ENCODE peak calls at places on chromosomes 12 and 14, in eight cellular contexts. W, M, Y, J, C, P, Z and E are unnamed samples.

GRCh38 chr12:117685115-117685926 is 283.5 kb downstream of the KSR2 start:
- DNase-seq in J (peak), Y (peak), Z (no peak), C (peak), P (no peak), M (peak), W (peak), E (peak)

GRCh38 chr12:88566430-88566829 is 13.8 kb downstream of the KITLG start:
- DNase-seq in W (peak), C (no peak), J (no peak), Y (no peak), M (no peak), P (no peak), Z (no peak), E (no peak)

GRCh38 chr14:22231022-22231421 is 358.0 kb downstream of the DAD1 start:
- DNase-seq in C (no peak), Y (no peak), M (no peak), Z (no peak), P (peak), J (no peak), W (no peak), E (no peak)

GRCh38 chr12:64682572-64683277 is 72.4 kb downstream of the RASSF3 start:
- DNase-seq in W (peak), M (peak), Z (no peak), J (peak), C (no peak), Y (peak), P (no peak), E (peak)

GRCh38 chr12:65025070-65025469 is 96.0 kb downstream of the WIF1 start:
- DNase-seq in Y (no peak), Z (no peak), J (no peak), M (no peak), C (no peak), W (no peak), P (no peak), E (no peak)

GRCh38 chr12:54360717-54361456 is 3.4 kb downstream of the GPR84 start:
- DNase-seq in M (peak), J (peak), P (peak), W (peak), C (peak), Y (peak), Z (peak), E (peak)

GRCh38 chr12:116068853-116069252 is 208.6 kb downstream of the MED13L start:
- DNase-seq in Y (no peak), Z (no peak), M (no peak), C (no peak), P (no peak), W (no peak), J (no peak), E (no peak)

GRCh38 chr12:21831671-21832357 is 57.3 kb upstream of the KCNJ8 start:
- DNase-seq in J (no peak), Z (no peak), P (no peak), C (no peak), M (no peak), W (peak), Y (no peak), E (peak)

GRCh38 chr14:68823434-68824206 is 30.8 kb upstream of the ZFP36L1 start:
- DNase-seq in Y (no peak), M (no peak), C (no peak), Z (no peak), W (no peak), P (no peak), J (no peak), E (no peak)

GRCh38 chr12:113462880-113463745 is 8.6 kb downstream of the LHX5 start:
- DNase-seq in J (peak), M (peak), C (no peak), P (no peak), W (no peak), Z (no peak), Y (no peak), E (no peak)

GRCh38 chr14:105267820-105268548 is 19.7 kb downstream of the BTBD6 start:
- DNase-seq in C (no peak), Z (no peak), P (no peak), J (no peak), W (peak), Y (peak), M (no peak), E (no peak)

GRCh38 chr12:26037615-26038180 is 79.2 kb downstream of the RASSF8 start:
- DNase-seq in J (no peak), P (no peak), W (no peak), Y (no peak), Z (no peak), M (no peak), C (no peak), E (no peak)

GRCh38 chr14:100430571-100430970 is 107.4 kb downstream of the SLC25A47 start:
- DNase-seq in P (no peak), W (no peak), Z (no peak), Y (no peak), M (no peak), C (no peak), J (no peak), E (no peak)

GRCh38 chr12:80211671-80212070 is 112.3 kb downstream of the OTOGL start:
- DNase-seq in M (no peak), C (no peak), W (no peak), P (no peak), J (no peak), Y (no peak), Z (no peak), E (no peak)

GRCh38 chr14:74275265-74275841 is 27.4 kb downstream of the ABCD4 start:
- DNase-seq in Y (no peak), W (peak), Z (peak), C (no peak), M (no peak), P (no peak), J (no peak), E (no peak)

GRCh38 chr14:75295491-75296338 is 17.1 kb downstream of the FOS start:
- DNase-seq in Y (peak), P (peak), Z (no peak), W (peak), C (peak), J (peak), M (peak), E (peak)

GRCh38 chr12:124761876-124762275 is 101.8 kb downstream of the SCARB1 start:
- DNase-seq in Y (peak), W (peak), C (no peak), J (no peak), P (no peak), M (no peak), Z (no peak), E (no peak)

GRCh38 chr14:100747736-100748135 is 21.0 kb downstream of the DLK1 start:
- DNase-seq in W (no peak), Z (no peak), J (no peak), P (no peak), Y (no peak), C (no peak), M (no peak), E (peak)

GRCh38 chr14:75654127-75654732 is 6.4 kb downstream of the ERG28 start:
- DNase-seq in P (peak), Y (peak), C (peak), M (peak), W (peak), J (peak), Z (peak), E (peak)

GRCh38 chr12:107544947-107545346 is 140.7 kb upstream of the PWP1 start:
- DNase-seq in M (no peak), J (no peak), W (peak), C (no peak), P (no peak), Z (no peak), Y (no peak), E (no peak)

GRCh38 chr12:116892741-116893140 is 11.5 kb upstream of the HRK start:
- DNase-seq in W (no peak), P (no peak), Z (no peak), M (no peak), Y (no peak), J (no peak), C (no peak), E (no peak)

GRCh38 chr14:55979096-55979495 is 139.1 kb upstream of the PELI2 start:
- DNase-seq in C (no peak), W (no peak), P (no peak), J (no peak), Z (no peak), M (no peak), Y (peak), E (no peak)

GRCh38 chr12:108214046-108214445 is 85.0 kb downstream of the WSCD2 start:
- DNase-seq in C (no peak), P (no peak), W (no peak), M (no peak), Z (no peak), Y (no peak), J (no peak), E (no peak)

GRCh38 chr14:68650403-68650994 is 142.4 kb downstream of the ZFP36L1 start:
- DNase-seq in C (no peak), Y (no peak), M (no peak), J (no peak), P (no peak), W (no peak), Z (no peak), E (no peak)

GRCh38 chr14:88572117-88572516 is 9.3 kb downstream of the ZC3H14 start:
- DNase-seq in J (no peak), Y (no peak), P (no peak), W (no peak), M (no peak), Z (no peak), C (no peak), E (no peak)

GRCh38 chr14:61575751-61576150 is 119.6 kb upstream of the HIF1A start:
- DNase-seq in J (no peak), C (no peak), P (no peak), Y (no peak), M (no peak), W (no peak), Z (no peak), E (no peak)

GRCh38 chr14:76352639-76353281 is 23.2 kb upstream of the ESRRB start:
- DNase-seq in Y (peak), M (peak), W (peak), J (peak), Z (no peak), P (peak), C (peak), E (no peak)

GRCh38 chr14:57609313-57609712 is 115.7 kb upstream of the CCDC198 start:
- DNase-seq in Z (no peak), M (no peak), J (no peak), Y (no peak), W (no peak), C (no peak), P (no peak), E (no peak)

GRCh38 chr12:104063712-104064030 is 660 bp upstream of the HCFC2 start:
- DNase-seq in J (no peak), Y (no peak), M (no peak), P (no peak), C (no peak), Z (no peak), W (no peak), E (peak)

GRCh38 chr12:30440826-30441602 is 254.7 kb downstream of the IPO8 start:
- DNase-seq in C (no peak), W (peak), P (no peak), Z (peak), M (peak), J (peak), Y (peak), E (no peak)

GRCh38 chr12:62647586-62647985 is 181.0 kb downstream of the MON2 start:
- DNase-seq in Y (peak), P (no peak), M (peak), J (no peak), W (no peak), C (no peak), Z (no peak), E (no peak)

GRCh38 chr12:43969882-43970281 is 134.0 kb downstream of the TMEM117 start:
- DNase-seq in W (peak), M (no peak), Y (no peak), J (no peak), Z (peak), C (no peak), P (no peak), E (no peak)

GRCh38 chr12:6684609-6685008 is 4.6 kb downstream of the ZNF384 start:
- DNase-seq in J (peak), W (no peak), Y (no peak), M (peak), C (no peak), P (peak), Z (peak), E (no peak)

GRCh38 chr12:15629761-15630160 is 159.4 kb downstream of the EPS8 start:
- DNase-seq in Y (no peak), M (no peak), Z (no peak), J (no peak), C (no peak), W (peak), P (no peak), E (no peak)

GRCh38 chr12:115440438-115440837 is 756.5 kb upstream of the TBX3 start:
- DNase-seq in M (no peak), P (no peak), C (peak), J (no peak), W (peak), Z (no peak), Y (peak), E (no peak)

GRCh38 chr12:101876861-101877815 is at the start of gene DRAM1:
- DNase-seq in M (peak), C (peak), P (peak), J (peak), Y (peak), W (peak), Z (peak), E (peak)

GRCh38 chr12:78880078-78880477 is 15.5 kb downstream of the SYT1 start:
- DNase-seq in J (peak), Z (no peak), P (no peak), Y (no peak), C (no peak), M (peak), W (peak), E (no peak)

DNA sequence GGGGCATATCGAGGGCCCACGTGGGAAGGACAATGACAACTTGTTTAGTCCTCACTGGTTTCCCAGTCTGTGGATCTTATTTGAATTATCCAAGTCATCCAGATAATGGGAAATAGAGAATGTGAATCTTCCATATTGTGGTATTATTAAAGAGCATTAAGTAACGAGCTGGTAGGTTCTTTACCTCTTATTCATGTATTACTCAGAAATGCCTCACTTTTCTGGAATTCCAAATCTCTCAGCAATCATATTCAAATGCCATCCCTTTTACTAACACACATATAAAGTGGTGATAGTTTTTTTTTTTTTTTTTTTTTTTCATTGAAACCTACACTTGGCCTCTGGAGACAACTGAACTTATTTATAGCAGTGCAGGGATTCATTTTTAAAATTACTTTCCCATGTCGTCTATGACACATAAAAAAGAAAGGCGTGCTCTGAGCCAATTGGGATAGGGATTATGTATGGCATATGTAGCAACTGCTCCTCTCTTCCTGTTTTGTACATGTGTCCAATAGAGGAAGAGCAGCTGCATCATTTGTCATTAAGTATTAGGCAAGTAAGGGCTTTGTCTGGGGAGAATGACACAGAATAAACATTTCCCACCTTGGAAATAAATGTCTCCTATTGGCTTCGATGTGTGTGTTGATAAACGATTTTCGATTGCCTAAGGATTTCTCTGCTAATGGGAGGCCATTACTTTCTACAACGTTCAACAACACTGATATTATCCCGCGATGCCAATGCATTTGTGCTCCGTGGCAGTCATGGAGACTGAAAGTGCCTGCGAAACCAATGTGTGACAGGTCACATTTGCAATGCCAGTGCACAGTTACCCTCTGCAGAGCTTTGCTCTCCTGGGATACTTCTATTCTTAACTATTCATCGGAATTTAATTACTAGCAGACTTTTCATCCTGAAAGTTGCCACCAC is 78.6 kb upstream of the IFNG-AS1 start:
- DNase-seq in P (no peak), M (no peak), J (no peak), Y (no peak), W (peak), C (no peak), Z (no peak), E (no peak)
- H3K27ac ChIP-seq in P (no peak), M (no peak), J (no peak), Y (peak), W (peak), C (no peak), Z (no peak), E (peak)

GRCh38 chr12:109893250-109893995 is 6.7 kb upstream of the TCHP start:
- DNase-seq in Y (no peak), Z (no peak), C (no peak), W (no peak), P (no peak), J (no peak), M (no peak), E (no peak)
- H3K27ac ChIP-seq in Y (no peak), Z (no peak), C (no peak), W (no peak), P (no peak), J (no peak), M (no peak), E (no peak)

GRCh38 chr12:2169489-2169888 is 116.7 kb downstream of the CACNA1C start:
- DNase-seq in Y (no peak), P (no peak), W (no peak), Z (no peak), M (no peak), C (no peak), J (no peak), E (no peak)

GRCh38 chr12:2169964-2170363 is 117.2 kb downstream of the CACNA1C start:
- DNase-seq in P (no peak), J (no peak), C (no peak), Y (no peak), W (peak), M (no peak), Z (no peak), E (no peak)

GRCh38 chr12:2170376-2170775 is 117.6 kb downstream of the CACNA1C start:
- DNase-seq in J (no peak), Y (no peak), W (peak), Z (no peak), C (no peak), P (no peak), M (no peak), E (peak)

GRCh38 chr12:2172040-2172439 is 119.3 kb downstream of the CACNA1C start:
- DNase-seq in Z (no peak), W (no peak), M (no peak), C (no peak), P (no peak), J (no peak), Y (no peak), E (no peak)

GRCh38 chr12:2172486-2173214 is 119.9 kb downstream of the CACNA1C start:
- DNase-seq in Z (no peak), Y (peak), C (no peak), P (no peak), W (no peak), M (no peak), J (no peak), E (no peak)
- H3K27ac ChIP-seq in Z (no peak), Y (peak), C (no peak), P (no peak), W (no peak), M (no peak), J (no peak), E (no peak)

GRCh38 chr12:49689236-49689635 is 18.0 kb downstream of the FMNL3 start:
- DNase-seq in Z (no peak), C (no peak), M (no peak), J (no peak), P (no peak), Y (no peak), W (no peak), E (no peak)
- H3K27ac ChIP-seq in Z (no peak), C (no peak), M (no peak), J (no peak), P (no peak), Y (no peak), W (no peak), E (no peak)

GRCh38 chr12:95200128-95200973 is 16.9 kb downstream of the FGD6 start:
- DNase-seq in J (no peak), P (no peak), Z (no peak), M (no peak), C (no peak), Y (no peak), W (no peak), E (no peak)
- H3K27ac ChIP-seq in J (no peak), P (no peak), Z (peak), M (peak), C (peak), Y (no peak), W (no peak), E (no peak)